ENCODE peak calls at places on chromosomes 12 and 14, in five cellular contexts. H is dorsolateral prefrontal cortex, D is RWPE2, F is mesothelial cell of epicardium, L is heart right ventricle. P is an unnamed sample.

GRCh38 chr14:49962616-49963015 is 69.7 kb downstream of the ARF6 start:
- DNase-seq in H (peak; percentile 52), D (peak; percentile 83), F (no peak), L (no peak), P (no peak)

GRCh38 chr12:41419151-41419893 is 231.2 kb downstream of the PDZRN4 start:
- DNase-seq in H (no peak), D (no peak), F (no peak), L (no peak), P (no peak)

GRCh38 chr12:26109343-26109841 is 15.4 kb downstream of the BHLHE41 start:
- DNase-seq in H (no peak), D (no peak), F (no peak), L (no peak), P (peak; percentile 54)

GRCh38 chr12:95623554-95624170 is 72.4 kb upstream of the USP44 start:
- DNase-seq in H (no peak), D (peak; percentile 65), F (peak; percentile 61), L (peak; percentile 62), P (peak; percentile 66)

GRCh38 chr14:55271572-55272414 is 572 bp downstream of the FBXO34 start:
- DNase-seq in H (peak; percentile 62), D (peak; percentile 77), F (peak; percentile 55), L (peak; percentile 65), P (peak; percentile 64)

GRCh38 chr12:44972746-44973421 is 78.0 kb downstream of the DBX2 start:
- DNase-seq in H (no peak), D (no peak), F (no peak), L (no peak), P (no peak)

GRCh38 chr12:53048780-53049401 is 974 bp upstream of the TNS2 start:
- DNase-seq in H (no peak), D (peak; percentile 66), F (peak; percentile 67), L (peak; percentile 90), P (peak; percentile 87)

GRCh38 chr12:111984820-111985219 is 28.1 kb downstream of the TMEM116 start:
- DNase-seq in H (no peak), D (no peak), F (no peak), L (no peak), P (no peak)

GRCh38 chr12:123111498-123112165 is 39.3 kb downstream of the PITPNM2 start:
- DNase-seq in H (peak; percentile 61), D (no peak), F (no peak), L (no peak), P (no peak)

GRCh38 chr12:115312901-115313300 is 628.9 kb upstream of the TBX3 start:
- DNase-seq in H (no peak), D (no peak), F (no peak), L (no peak), P (no peak)

GRCh38 chr12:8018666-8019581 is 13.6 kb upstream of the FOXJ2 start:
- DNase-seq in H (peak; percentile 56), D (no peak), F (no peak), L (no peak), P (peak; percentile 81)

GRCh38 chr14:74514471-74514932 is 20.9 kb downstream of the ISCA2 start:
- DNase-seq in H (peak; percentile 43), D (no peak), F (no peak), L (no peak), P (peak; percentile 48)

GRCh38 chr12:62977879-62978278 is 42.9 kb upstream of the PPM1H start:
- DNase-seq in H (no peak), D (no peak), F (no peak), L (no peak), P (no peak)

GRCh38 chr12:62986844-62987243 is 51.9 kb upstream of the PPM1H start:
- DNase-seq in H (no peak), D (no peak), F (no peak), L (no peak), P (no peak)

GRCh38 chr12:62978768-62979167 is 43.8 kb upstream of the PPM1H start:
- DNase-seq in H (no peak), D (no peak), F (no peak), L (no peak), P (no peak)

GRCh38 chr12:62983594-62983993 is 48.6 kb upstream of the PPM1H start:
- DNase-seq in H (no peak), D (no peak), F (no peak), L (no peak), P (no peak)
- TF ChIP-seq CTCF in H (no peak), D (peak; percentile 23), F (no peak), L (peak; percentile 37), P (no peak)

GRCh38 chr12:64801381-64801780 is 23.1 kb upstream of the TBC1D30 start:
- DNase-seq in H (no peak), D (no peak), F (no peak), L (no peak), P (no peak)
- TF ChIP-seq CTCF in H (no peak), D (no peak), F (no peak), L (no peak), P (no peak)

GRCh38 chr14:57066887-57067513 is 201.7 kb downstream of the EXOC5 start:
- DNase-seq in H (peak; percentile 47), D (no peak), F (peak; percentile 47), L (no peak), P (peak; percentile 21)
- TF ChIP-seq CTCF in H (peak; percentile 44), D (peak; percentile 59), F (no peak), L (peak; percentile 46), P (peak; percentile 37)

GRCh38 chr12:67477682-67478265 is 170.8 kb upstream of the DYRK2 start:
- DNase-seq in H (no peak), D (no peak), F (no peak), L (no peak), P (no peak)

GRCh38 chr12:67472551-67472950 is 176.0 kb upstream of the DYRK2 start:
- DNase-seq in H (peak; percentile 64), D (no peak), F (no peak), L (peak; percentile 65), P (no peak)

GRCh38 chr12:67474934-67475620 is 173.5 kb upstream of the DYRK2 start:
- DNase-seq in H (no peak), D (no peak), F (no peak), L (no peak), P (no peak)

GRCh38 chr12:67471810-67472209 is 176.7 kb upstream of the DYRK2 start:
- DNase-seq in H (peak; percentile 63), D (no peak), F (no peak), L (peak; percentile 25), P (no peak)

DNA sequence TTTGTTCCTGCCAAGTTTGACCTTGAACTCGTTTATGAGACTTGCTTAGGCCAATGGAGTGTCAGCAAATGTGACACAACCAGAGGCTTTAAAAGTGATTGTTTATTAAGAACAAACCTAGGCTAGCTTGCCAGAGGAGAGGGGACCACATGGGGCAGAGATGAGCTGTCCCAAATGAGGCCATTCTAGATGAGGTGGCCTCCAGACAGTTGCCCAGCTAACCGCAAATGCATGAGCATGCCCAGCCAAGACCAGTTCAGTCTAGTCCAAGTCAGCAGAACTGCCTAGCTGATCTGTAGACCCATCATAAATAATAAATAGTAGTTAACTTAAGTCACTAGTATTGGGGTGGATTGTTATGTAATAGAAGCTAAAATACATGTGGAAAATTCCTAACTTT is 172.8 kb upstream of the DYRK2 start:
- DNase-seq in H (no peak), D (no peak), F (no peak), L (no peak), P (no peak)
- TF ChIP-seq CTCF in H (no peak), D (no peak), F (no peak), L (no peak), P (no peak)

GRCh38 chr14:58638231-58639205 is 756 bp downstream of the DACT1 start:
- DNase-seq in H (peak; percentile 58), D (no peak), F (peak; percentile 65), L (peak; percentile 8), P (peak; percentile 28)
- TF ChIP-seq CTCF in H (no peak), D (no peak), F (no peak), L (no peak), P (no peak)

GRCh38 chr12:90004319-90005074 is 295.9 kb upstream of the ATP2B1 start:
- DNase-seq in H (no peak), D (no peak), F (no peak), L (no peak), P (no peak)

GRCh38 chr12:90008277-90008676 is 299.6 kb upstream of the ATP2B1 start:
- DNase-seq in H (no peak), D (no peak), F (no peak), L (no peak), P (no peak)

GRCh38 chr12:90015228-90015627 is 306.6 kb upstream of the ATP2B1 start:
- DNase-seq in H (no peak), D (no peak), F (no peak), L (no peak), P (no peak)

GRCh38 chr12:90013409-90013808 is 304.8 kb upstream of the ATP2B1 start:
- DNase-seq in H (no peak), D (no peak), F (no peak), L (no peak), P (no peak)

GRCh38 chr12:90010089-90010488 is 301.5 kb upstream of the ATP2B1 start:
- DNase-seq in H (no peak), D (no peak), F (no peak), L (no peak), P (no peak)
- TF ChIP-seq CTCF in H (no peak), D (peak; percentile 7), F (no peak), L (no peak), P (no peak)

GRCh38 chr12:32134144-32134888 is 27.7 kb downstream of the BICD1 start:
- DNase-seq in H (no peak), D (no peak), F (no peak), L (no peak), P (no peak)
- TF ChIP-seq CTCF in H (no peak), D (no peak), F (no peak), L (no peak), P (no peak)

DNA sequence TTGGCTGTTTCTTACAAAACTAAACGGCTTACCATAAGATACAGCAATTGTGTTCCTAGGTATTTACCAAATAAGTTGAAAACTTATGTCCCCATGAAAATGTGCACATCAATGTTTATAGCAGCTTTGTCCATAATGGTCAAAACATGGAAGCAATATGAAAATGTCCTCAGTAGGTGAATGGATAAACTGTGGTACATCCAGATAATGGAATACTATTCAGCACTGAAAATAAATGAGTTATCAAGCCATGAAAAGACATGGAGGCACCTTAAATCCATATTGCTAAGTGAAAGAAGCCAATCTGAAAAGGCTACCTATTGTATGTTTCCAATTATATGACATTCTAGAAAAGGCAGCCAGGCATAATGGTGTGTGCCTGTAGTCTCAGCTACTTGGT is 40.7 kb downstream of the CFL2 start:
- DNase-seq in H (no peak), D (no peak), F (no peak), L (no peak), P (no peak)
- TF ChIP-seq CTCF in H (no peak), D (no peak), F (no peak), L (no peak), P (no peak)

GRCh38 chr12:56437430-56438176 is 11.6 kb downstream of the TIMELESS start:
- DNase-seq in H (no peak), D (no peak), F (no peak), L (no peak), P (no peak)
- TF ChIP-seq CTCF in H (no peak), D (no peak), F (no peak), L (no peak), P (no peak)

GRCh38 chr14:88929656-88930436 is 105.4 kb downstream of the TTC8 start:
- DNase-seq in H (no peak), D (no peak), F (no peak), L (no peak), P (no peak)
- TF ChIP-seq CTCF in H (no peak), D (peak; percentile 10), F (no peak), L (no peak), P (no peak)

P was measured in psoas muscle.